ENCODE peak calls at places on chromosomes 7 and 10, in ten cellular contexts. E is smooth muscle cell of the brain vasculature; L is heart right ventricle; X is GF-D8; B is NT2/D1; D is NCI-H1417; I is stimulated activated CD4-positive, alpha-beta T cell treated with anti-CD3 and anti-CD28 coated beads, Interleukin-12 subunit alpha, Interleukin-12 subunit beta, amount 100 ng/mL, for 48 hours; C is Daoy; Q is cardiac muscle cell; Y is activated CD8-positive, alpha-beta memory T cell treated with anti-CD3 and anti-CD28 coated beads, Interleukin-2, amount 50 U/mL, for 4 hours. A is an unnamed sample.

GRCh38 chr10:107487284-107487683 is 322.8 kb upstream of the SORCS1 start:
- DNase-seq in E (no peak), L (no peak), X (no peak), B (no peak), D (no peak), I (no peak), C (no peak), Q (no peak), Y (no peak), A (no peak)

GRCh38 chr10:103193107-103193819 is at the start of gene NT5C2:
- DNase-seq in E (no peak), L (peak; percentile 86), X (peak; percentile 25), B (no peak), D (peak; percentile 81), I (peak; percentile 62), C (peak; percentile 84), Q (peak; percentile 86), Y (peak; percentile 85), A (peak; percentile 20)

GRCh38 chr7:14822481-14822854 is 80.1 kb downstream of the DGKB start:
- DNase-seq in E (no peak), L (no peak), X (no peak), B (no peak), D (no peak), I (no peak), C (no peak), Q (no peak), Y (no peak), A (no peak)

GRCh38 chr10:68208424-68209042 is 23.4 kb downstream of the ATOH7 start:
- DNase-seq in E (peak; percentile 43), L (no peak), X (no peak), B (peak; percentile 76), D (peak; percentile 72), I (peak; percentile 4), C (peak; percentile 73), Q (peak; percentile 84), Y (no peak), A (peak; percentile 23)

GRCh38 chr7:25804154-25804553 is 347.8 kb upstream of the NFE2L3 start:
- DNase-seq in E (no peak), L (no peak), X (no peak), B (no peak), D (peak; percentile 47), I (no peak), C (no peak), Q (no peak), Y (no peak), A (no peak)

GRCh38 chr10:103763374-103764202 is 91.8 kb downstream of the SH3PXD2A start:
- DNase-seq in E (no peak), L (no peak), X (peak; percentile 71), B (no peak), D (peak; percentile 1), I (no peak), C (no peak), Q (no peak), Y (no peak), A (no peak)

GRCh38 chr7:63065684-63066083 is 933.0 kb upstream of the ZNF722 start:
- DNase-seq in E (no peak), L (no peak), X (no peak), B (no peak), D (no peak), I (no peak), C (no peak), Q (no peak), Y (no peak), A (no peak)

GRCh38 chr10:93515963-93516450 is 19.6 kb downstream of the CEP55 start:
- DNase-seq in E (no peak), L (no peak), X (no peak), B (no peak), D (no peak), I (no peak), C (no peak), Q (peak; percentile 15), Y (no peak), A (no peak)

GRCh38 chr7:55124989-55125875 is 106.4 kb downstream of the EGFR start:
- DNase-seq in E (no peak), L (no peak), X (no peak), B (no peak), D (no peak), I (no peak), C (no peak), Q (no peak), Y (no peak), A (no peak)

GRCh38 chr7:11298220-11298619 is 324.5 kb downstream of the PHF14 start:
- DNase-seq in E (no peak), L (no peak), X (no peak), B (peak; percentile 11), D (no peak), I (no peak), C (no peak), Q (no peak), Y (no peak), A (no peak)

GRCh38 chr7:77674878-77675277 is 21.4 kb upstream of the RSBN1L start:
- DNase-seq in E (no peak), L (no peak), X (no peak), B (no peak), D (no peak), I (no peak), C (peak; percentile 55), Q (peak; percentile 45), Y (no peak), A (no peak)

GRCh38 chr10:69061305-69062161 is 26.4 kb upstream of the SRGN start:
- DNase-seq in E (peak; percentile 72), L (peak; percentile 52), X (peak; percentile 96), B (no peak), D (peak; percentile 61), I (no peak), C (peak; percentile 81), Q (peak; percentile 99), Y (no peak), A (no peak)

GRCh38 chr7:28558236-28558635 is 145.9 kb downstream of the CREB5 start:
- DNase-seq in E (no peak), L (no peak), X (no peak), B (no peak), D (peak; percentile 80), I (no peak), C (no peak), Q (no peak), Y (no peak), A (no peak)

GRCh38 chr7:124874644-124875163 is 54.9 kb downstream of the POT1 start:
- DNase-seq in E (no peak), L (no peak), X (no peak), B (no peak), D (no peak), I (no peak), C (no peak), Q (no peak), Y (no peak), A (no peak)